ENCODE peak calls at places on chromosome 15, in six cellular contexts. R, A, H, N, G and I are unnamed samples.

GRCh38 chr15:22257047-22257667 is 176.8 kb downstream of the OR4M2 start:
- DNase-seq in R (no peak), A (no peak), H (no peak), N (no peak), G (no peak), I (no peak)

GRCh38 chr15:51668446-51668845 is 12.9 kb upstream of the SCG3 start:
- DNase-seq in R (no peak), A (no peak), H (no peak), N (no peak), G (no peak), I (no peak)

GRCh38 chr15:31372635-31373091 is 46.0 kb downstream of the KLF13 start:
- DNase-seq in R (peak; percentile 90), A (no peak), H (no peak), N (peak; percentile 53), G (peak; percentile 10), I (peak; percentile 79)

GRCh38 chr15:92682772-92683510 is 27.4 kb upstream of the FAM174B start:
- DNase-seq in R (no peak), A (no peak), H (no peak), N (no peak), G (no peak), I (no peak)

GRCh38 chr15:42605281-42605744 is 29.9 kb downstream of the STARD9 start:
- DNase-seq in R (no peak), A (no peak), H (no peak), N (no peak), G (no peak), I (no peak)

GRCh38 chr15:65304393-65305143 is at the start of gene RNU5B-1:
- DNase-seq in R (no peak), A (peak; percentile 73), H (peak; percentile 74), N (peak; percentile 64), G (peak; percentile 85), I (peak; percentile 97)

GRCh38 chr15:52783929-52784798 is 6.0 kb downstream of the ONECUT1 start:
- DNase-seq in R (peak; percentile 65), A (no peak), H (no peak), N (peak; percentile 72), G (no peak), I (no peak)

GRCh38 chr15:57917998-57918397 is 147.5 kb downstream of the ALDH1A2 start:
- DNase-seq in R (no peak), A (no peak), H (no peak), N (no peak), G (no peak), I (no peak)

GRCh38 chr15:53974813-53975212 is 3.4 kb upstream of the UNC13C start:
- DNase-seq in R (no peak), A (no peak), H (no peak), N (no peak), G (no peak), I (no peak)

GRCh38 chr15:56428821-56429458 is 36.0 kb downstream of the MNS1 start:
- DNase-seq in R (no peak), A (no peak), H (no peak), N (no peak), G (no peak), I (peak; percentile 59)

DNA sequence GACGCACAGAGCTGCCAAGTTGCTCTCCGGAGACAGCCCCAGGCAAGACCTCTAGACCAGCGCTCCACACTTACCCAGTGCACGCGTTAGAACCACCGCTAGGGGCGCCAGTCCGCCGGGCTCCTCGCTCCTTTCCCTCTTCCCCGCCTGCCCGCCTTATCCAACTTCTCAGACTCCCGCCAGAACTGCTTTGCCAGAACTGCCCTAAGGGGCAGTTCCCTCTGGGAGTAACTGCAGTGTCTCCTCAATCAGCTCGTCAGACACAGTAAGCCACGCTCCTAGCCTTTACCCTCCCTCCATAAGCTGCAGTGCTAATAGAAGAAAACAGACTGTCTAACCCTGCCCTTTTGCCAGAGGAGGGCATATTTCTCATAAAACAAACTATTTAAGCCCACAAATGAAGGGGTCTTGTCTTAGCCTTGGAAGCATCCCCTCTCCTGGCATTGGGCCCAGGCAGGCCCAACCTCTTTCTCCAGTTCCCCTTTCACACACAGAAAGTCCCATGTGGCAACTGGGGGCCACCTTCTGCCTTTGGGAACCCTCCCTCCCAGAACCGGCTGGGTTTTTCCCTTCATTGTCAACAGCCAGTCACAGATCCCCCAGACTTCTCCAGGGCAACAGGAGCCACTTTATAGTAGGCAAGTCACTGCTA is 3.7 kb downstream of the BMF start:
- DNase-seq in R (peak; percentile 96), A (peak; percentile 91), H (peak; percentile 93), N (peak; percentile 92), G (peak; percentile 88), I (peak; percentile 62)
- H3K4me3 ChIP-seq in R (no peak overlapping the region), A (peak overlapping the region; percentile 20), H (peak overlapping the region; percentile 13), N (no peak overlapping the region), G (no peak overlapping the region), I (no peak overlapping the region)

GRCh38 chr15:71125831-71126453 is 10.7 kb downstream of the THSD4 start:
- DNase-seq in R (no peak), A (no peak), H (no peak), N (no peak), G (no peak), I (no peak)
- TF ChIP-seq CTCF in R (no peak), A (no peak), H (peak; percentile 12), N (peak; percentile 21), G (peak; percentile 29), I (peak; percentile 12)

DNA sequence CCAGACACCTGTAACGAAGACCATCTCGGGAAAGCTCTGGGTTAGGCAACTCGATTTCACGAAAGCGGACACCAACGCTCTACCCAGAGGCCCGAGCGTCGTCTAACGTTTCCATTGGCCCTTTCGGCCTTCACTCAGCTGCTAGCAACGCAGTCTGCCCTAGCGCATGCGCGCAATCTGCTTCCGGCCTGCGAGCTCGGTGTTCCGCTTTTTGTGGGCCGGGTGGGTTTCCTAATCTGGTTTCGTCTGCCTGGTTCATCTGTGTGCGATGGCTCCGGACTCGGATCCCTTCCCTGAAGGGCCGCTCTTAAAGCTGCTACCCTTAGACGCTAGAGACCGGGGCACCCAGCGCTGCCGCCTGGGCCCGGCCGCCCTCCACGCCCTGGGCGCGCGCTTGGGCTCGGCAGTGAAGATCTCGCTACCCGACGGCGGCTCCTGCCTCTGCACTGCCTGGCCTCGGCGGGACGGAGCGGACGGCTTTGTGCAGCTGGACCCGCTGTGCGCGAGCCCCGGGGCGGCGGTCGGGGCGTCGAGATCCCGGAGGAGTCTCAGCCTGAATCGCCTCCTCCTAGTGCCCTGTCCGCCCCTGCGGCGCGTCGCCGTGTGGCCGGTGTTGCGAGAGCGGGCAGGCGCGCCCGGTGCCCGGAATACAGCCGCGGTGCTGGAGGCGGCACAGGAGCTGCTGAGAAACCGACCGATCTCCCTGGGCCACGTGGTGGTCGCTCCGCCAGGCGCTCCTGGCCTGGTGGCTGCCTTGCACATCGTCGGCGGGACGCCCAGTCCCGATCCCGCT is 24.0 kb upstream of the GATM start:
- DNase-seq in R (peak; percentile 99), A (peak; percentile 95), H (peak; percentile 96), N (peak; percentile 96), G (peak; percentile 89), I (peak; percentile 97)
- H3K4me3 ChIP-seq in R (peak overlapping the region; percentile 99), A (peak overlapping the region; percentile 98), H (peak overlapping the region; percentile 79), N (peak overlapping the region; percentile 93), G (peak overlapping the region; percentile 78), I (peak overlapping the region; percentile 99)

GRCh38 chr15:80445300-80446041 is 41.3 kb downstream of the ARNT2 start:
- DNase-seq in R (no peak), A (no peak), H (no peak), N (no peak), G (no peak), I (no peak)
- TF ChIP-seq CTCF in R (no peak), A (no peak), H (no peak), N (no peak), G (no peak), I (no peak)

GRCh38 chr15:79978694-79979519 is 7.9 kb upstream of the BCL2A1 start:
- DNase-seq in R (no peak), A (no peak), H (no peak), N (no peak), G (no peak), I (peak; percentile 71)
- H3K4me3 ChIP-seq in R (no peak overlapping the region), A (no peak overlapping the region), H (no peak overlapping the region), N (no peak overlapping the region), G (no peak overlapping the region), I (no peak overlapping the region)

DNA sequence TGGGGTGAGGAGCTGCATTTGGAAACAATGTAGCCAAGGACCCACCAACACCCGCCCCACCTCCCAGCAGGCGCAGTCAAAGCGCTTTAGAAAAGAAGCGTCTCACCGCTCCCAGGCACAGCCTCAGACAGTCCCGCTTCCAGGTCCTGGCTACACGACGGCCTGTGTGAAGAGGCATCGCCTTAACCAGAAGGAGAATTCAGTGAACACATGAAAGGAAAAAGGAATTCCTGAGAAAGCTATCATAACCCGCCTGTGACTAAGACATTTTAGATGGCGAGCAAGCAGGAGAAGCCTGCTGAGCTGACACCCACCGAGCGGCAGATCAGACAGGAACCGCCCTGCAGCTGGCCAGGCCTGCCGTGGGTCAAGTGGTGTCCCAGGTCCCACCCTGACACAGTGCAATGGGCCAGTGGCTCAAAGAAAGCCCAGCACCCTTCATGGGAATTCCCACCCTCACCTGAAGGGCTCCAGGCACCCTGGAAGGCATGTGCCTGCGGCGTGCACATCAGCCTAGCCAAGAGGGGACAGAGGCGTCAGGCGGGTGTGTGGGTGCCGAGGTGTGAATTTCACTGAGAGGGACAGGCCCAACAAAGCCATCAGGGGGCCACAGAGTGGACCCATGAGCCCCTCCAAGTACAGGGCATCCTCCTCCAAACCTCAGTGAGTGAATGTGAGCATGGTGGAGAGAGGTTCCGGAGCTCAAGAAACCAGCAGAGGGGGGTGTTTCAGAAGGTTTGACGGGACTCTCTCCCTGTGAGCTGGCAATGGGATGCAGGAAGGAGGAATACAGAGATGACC is 144.8 kb downstream of the NSMCE3 start:
- DNase-seq in R (peak; percentile 59), A (no peak), H (no peak), N (no peak), G (no peak), I (no peak)
- TF ChIP-seq CTCF in R (no peak), A (no peak), H (no peak), N (no peak), G (no peak), I (peak; percentile 2)

DNA sequence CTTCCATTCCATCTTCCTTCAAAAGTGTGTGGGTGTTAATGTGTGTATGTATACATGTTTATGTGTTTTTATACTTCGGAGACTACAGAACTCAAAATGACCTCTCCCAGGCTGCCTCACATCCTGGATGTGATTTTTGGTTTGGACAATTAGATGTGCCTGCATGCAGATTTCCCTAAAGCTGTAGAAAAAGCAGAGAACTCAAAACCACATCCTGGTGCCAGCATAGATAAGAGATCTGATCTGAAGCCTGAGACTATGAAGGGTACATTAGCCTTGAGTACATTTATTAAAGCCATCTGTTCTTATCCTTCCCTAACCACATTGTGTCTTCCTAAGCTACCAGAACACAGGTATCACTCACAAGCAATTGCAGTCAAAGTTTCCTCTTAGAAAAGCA is 319.4 kb upstream of the RASGRP1 start:
- DNase-seq in R (no peak), A (no peak), H (no peak), N (no peak), G (no peak), I (no peak)
- H3K4me3 ChIP-seq in R (no peak overlapping the region), A (no peak overlapping the region), H (no peak overlapping the region), N (no peak overlapping the region), G (no peak overlapping the region), I (no peak overlapping the region)